ENCODE peak calls at places on chromosome 22, in four cellular contexts. O is stimulated activated CD4-positive, alpha-beta T cell treated with anti-CD3 and anti-CD28 coated beads, Interleukin-15, amount 100 ng/mL, for 48 hours; V is HEK293T; M is NCI-H1930. Z is an unnamed sample.

GRCh38 chr22:46377566-46378498 is 42.3 kb downstream of the TRMU start:
- DNase-seq in O (no peak), V (no peak), M (no peak), Z (no peak)

GRCh38 chr22:45194686-45195085 is 31.0 kb downstream of the NUP50 start:
- DNase-seq in O (no peak), V (no peak), M (no peak), Z (no peak)

GRCh38 chr22:46769191-46769675 is 6.8 kb downstream of the TBC1D22A start:
- DNase-seq in O (no peak), V (no peak), M (no peak), Z (no peak)

GRCh38 chr22:43315687-43316217 is 27.4 kb downstream of the SCUBE1 start:
- DNase-seq in O (no peak), V (no peak), M (no peak), Z (no peak)

GRCh38 chr22:20031732-20032406 is 11.0 kb downstream of the TANGO2 start:
- DNase-seq in O (no peak), V (no peak), M (no peak), Z (peak; percentile 1)

GRCh38 chr22:17120281-17120680 is 879 bp downstream of the TMEM121B start:
- DNase-seq in O (peak; percentile 44), V (peak; percentile 67), M (no peak), Z (no peak)

GRCh38 chr22:20918663-20919220 is 1.5 kb downstream of the CRKL start:
- DNase-seq in O (no peak), V (peak; percentile 45), M (no peak), Z (no peak)

GRCh38 chr22:16915711-16916110 is 90.5 kb upstream of the XKR3 start:
- DNase-seq in O (no peak), V (no peak), M (no peak), Z (no peak)

GRCh38 chr22:36194971-36195370 is 6.6 kb downstream of the APOL4 start:
- DNase-seq in O (peak; percentile 30), V (peak; percentile 60), M (no peak), Z (no peak)

GRCh38 chr22:35044607-35045390 is 21.2 kb upstream of the ISX start:
- DNase-seq in O (no peak), V (no peak), M (no peak), Z (no peak)

GRCh38 chr22:47160141-47160541 is 397.7 kb downstream of the TBC1D22A start:
- DNase-seq in O (no peak), V (no peak), M (no peak), Z (no peak)

GRCh38 chr22:24985824-24986214 is 33.3 kb downstream of the KIAA1671 start:
- DNase-seq in O (no peak), V (no peak), M (no peak), Z (no peak)

GRCh38 chr22:46547179-46547882 is 9.9 kb upstream of the CELSR1 start:
- DNase-seq in O (no peak), V (no peak), M (no peak), Z (no peak)

GRCh38 chr22:50439314-50440250 is 35.3 kb downstream of the SBF1 start:
- DNase-seq in O (no peak), V (no peak), M (no peak), Z (no peak)

GRCh38 chr22:35399114-35399677 is 744 bp upstream of the MCM5 start:
- DNase-seq in O (no peak), V (peak; percentile 57), M (peak; percentile 4), Z (no peak)

GRCh38 chr22:27269751-27270586 is 531.6 kb downstream of the MN1 start:
- DNase-seq in O (no peak), V (no peak), M (no peak), Z (no peak)

GRCh38 chr22:19765477-19766234 is 5.1 kb downstream of the TBX1 start:
- DNase-seq in O (no peak), V (no peak), M (no peak), Z (no peak)

GRCh38 chr22:31296258-31296657 is 4.0 kb upstream of the PIK3IP1 start:
- DNase-seq in O (no peak), V (no peak), M (no peak), Z (no peak)

GRCh38 chr22:26273011-26273675 is 103.9 kb downstream of the SEZ6L start:
- DNase-seq in O (no peak), V (no peak), M (no peak), Z (no peak)